ENCODE peak calls at places on chromosomes 12 and 14, in four cellular contexts. Y is transverse colon, K is stomach, C is H1. U is an unnamed sample. For H3K4me1, the result is how much of the 10 kb centered on the place peaks cover.

GRCh38 chr12:107891967-107892366 is 117.5 kb downstream of the ASCL4 start:
- DNase-seq in Y (no peak), K (no peak), C (no peak), U (no peak)

GRCh38 chr12:113880337-113880736 is 85.8 kb downstream of the RBM19 start:
- DNase-seq in Y (no peak), K (no peak), C (no peak), U (no peak)

GRCh38 chr14:52033131-52033642 is 35.7 kb downstream of the NID2 start:
- DNase-seq in Y (no peak), K (no peak), C (no peak), U (peak)

GRCh38 chr14:101761881-101762529 is 496 bp downstream of the PPP2R5C start:
- DNase-seq in Y (peak), K (peak), C (no peak), U (peak)

GRCh38 chr12:94795520-94795919 is 145.2 kb upstream of the TMCC3 start:
- DNase-seq in Y (no peak), K (no peak), C (no peak), U (no peak)

GRCh38 chr14:96170961-96171592 is 33.6 kb upstream of the BDKRB2 start:
- DNase-seq in Y (no peak), K (no peak), C (no peak), U (no peak)

GRCh38 chr12:45268672-45269406 is 52.9 kb downstream of the ANO6 start:
- DNase-seq in Y (peak), K (peak), C (no peak), U (peak)

GRCh38 chr12:94560416-94561221 is 89.7 kb downstream of the TMCC3 start:
- DNase-seq in Y (peak), K (no peak), C (peak), U (no peak)

GRCh38 chr14:45015133-45015532 is 53.1 kb downstream of the TOGARAM1 start:
- DNase-seq in Y (no peak), K (no peak), C (no peak), U (no peak)

GRCh38 chr14:99427632-99428315 is 52.9 kb downstream of the SETD3 start:
- DNase-seq in Y (no peak), K (no peak), C (no peak), U (no peak)

GRCh38 chr12:117526756-117527479 is 165.5 kb upstream of the NOS1 start:
- DNase-seq in Y (no peak), K (no peak), C (no peak), U (no peak)

GRCh38 chr12:13278249-13278787 is 81.8 kb downstream of the EMP1 start:
- DNase-seq in Y (peak), K (peak), C (peak), U (no peak)

GRCh38 chr12:69196302-69197288 is 42.8 kb upstream of the CPSF6 start:
- DNase-seq in Y (peak), K (no peak), C (no peak), U (no peak)

GRCh38 chr12:121748571-121749265 is 36.2 kb downstream of the TMEM120B start:
- DNase-seq in Y (no peak), K (no peak), C (no peak), U (no peak)

GRCh38 chr12:58262796-58263195 is 321.4 kb downstream of the ATP23 start:
- DNase-seq in Y (no peak), K (no peak), C (no peak), U (no peak)

GRCh38 chr14:61566537-61567225 is 128.6 kb upstream of the HIF1A start:
- DNase-seq in Y (no peak), K (no peak), C (no peak), U (no peak)

GRCh38 chr12:75526655-75527511 is 15.5 kb upstream of the KRR1 start:
- DNase-seq in Y (no peak), K (no peak), C (no peak), U (no peak)

DNA sequence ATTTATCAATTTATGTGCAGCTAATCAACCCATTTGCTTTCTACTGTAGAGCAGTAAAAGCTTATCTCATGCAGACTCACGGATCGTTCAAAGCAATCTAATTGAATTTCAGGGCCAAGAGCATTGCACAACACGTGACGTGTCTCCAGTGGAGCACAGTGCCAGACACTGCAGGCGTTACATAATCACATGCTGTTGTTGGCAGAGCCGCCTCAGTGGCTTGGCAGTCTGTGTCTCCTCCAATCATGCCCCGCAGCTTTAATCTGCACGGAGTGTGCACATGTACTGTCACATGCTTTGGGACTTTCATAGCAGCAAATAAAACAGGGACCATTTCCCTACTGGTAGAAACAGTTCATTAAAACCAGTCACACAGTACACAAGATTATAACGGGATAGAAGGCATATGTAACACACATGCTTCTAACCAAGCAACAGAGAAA is 309.3 kb downstream of the ITPR2 start:
- DNase-seq in Y (peak), K (peak), C (no peak), U (peak)
- TF ChIP-seq EP300 in Y (peak), K (peak), C (no peak), U (no peak)

DNA sequence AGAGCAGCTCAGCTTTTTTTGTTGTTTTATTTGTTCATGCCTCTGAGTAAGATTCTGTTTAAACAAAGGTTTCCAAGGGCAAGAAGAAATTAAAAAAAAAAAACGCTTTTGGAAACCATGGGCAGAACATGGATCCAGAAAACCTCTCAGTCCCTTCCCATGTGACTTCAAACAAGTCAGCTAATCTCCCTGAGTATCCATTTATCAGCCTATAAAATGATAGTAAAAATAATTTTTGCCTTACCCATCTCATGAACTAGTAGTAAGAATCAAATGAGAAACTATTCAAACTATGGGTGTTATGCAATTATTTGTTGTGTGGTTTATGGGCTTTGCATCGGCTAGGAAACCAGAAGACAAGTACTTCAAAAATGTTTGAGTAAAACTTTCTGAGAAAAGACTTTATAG is 27.6 kb downstream of the KITLG start:
- DNase-seq in Y (no peak), K (no peak), C (no peak), U (no peak)
- TF ChIP-seq POLR2AphosphoS5 in Y (no peak), K (no peak), C (no peak), U (no peak)

DNA sequence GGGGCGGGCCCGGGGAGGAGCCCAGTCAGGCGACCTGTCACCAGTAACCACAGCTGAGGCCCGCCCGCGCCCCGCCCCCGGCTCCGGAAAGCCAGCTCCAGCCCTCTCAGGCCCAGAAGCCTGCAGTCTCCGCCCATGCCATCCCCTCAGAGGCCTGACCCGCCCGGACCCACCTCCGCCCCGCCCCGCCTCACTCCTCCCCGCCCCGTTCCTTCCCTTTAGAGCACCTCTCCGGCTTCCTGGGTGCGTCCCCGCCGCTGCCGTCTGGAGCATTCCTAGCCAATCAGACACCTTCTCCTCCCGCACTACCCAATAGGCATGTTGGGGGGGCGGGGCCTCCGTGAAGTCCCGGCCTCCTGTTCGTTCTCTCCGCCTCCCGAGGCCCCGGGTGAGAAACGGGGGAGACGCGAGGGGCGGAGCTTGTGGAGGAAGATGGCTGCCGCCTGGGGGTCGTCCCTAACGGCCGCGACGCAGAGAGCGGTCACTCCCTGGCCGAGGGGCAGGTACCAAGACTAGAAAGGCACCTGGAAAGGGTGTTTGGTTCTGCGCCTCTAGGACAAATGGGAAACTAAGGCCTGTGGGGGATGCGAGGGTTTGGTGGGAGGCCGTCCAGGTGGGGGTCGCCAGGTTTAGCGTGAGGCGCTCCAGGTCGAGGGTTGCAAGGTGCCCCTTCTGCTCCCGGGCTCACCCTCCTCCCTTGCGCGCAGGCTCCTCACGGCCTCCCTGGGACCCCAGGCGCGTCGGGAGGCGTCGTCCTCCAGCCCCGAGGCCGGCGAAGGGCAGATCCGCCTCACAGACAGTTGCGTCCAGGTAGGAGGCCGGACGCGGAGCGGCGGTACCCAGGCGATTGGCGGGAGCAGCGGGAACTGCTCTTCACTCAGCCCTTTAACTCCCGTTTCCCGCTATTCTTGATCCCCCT is at the start of gene ISCA2:
- DNase-seq in Y (peak), K (peak), C (peak), U (peak)
- H3K4me1 ChIP-seq in Y (under half), K (half or more), C (under half), U (under half)

GRCh38 chr12:70535896-70536374 is 101.3 kb downstream of the PTPRB start:
- DNase-seq in Y (no peak), K (no peak), C (no peak), U (no peak)
- TF ChIP-seq EP300 in Y (peak), K (peak), C (no peak), U (peak)

GRCh38 chr14:68908860-68909259 is 70.2 kb downstream of the ACTN1 start:
- DNase-seq in Y (no peak), K (no peak), C (no peak), U (no peak)
- TF ChIP-seq POLR2AphosphoS5 in Y (peak), K (no peak), C (no peak), U (peak)

GRCh38 chr14:25231006-25231405 is 181.1 kb upstream of the STXBP6 start:
- DNase-seq in Y (no peak), K (peak), C (no peak), U (no peak)
- H3K4me1 ChIP-seq in Y (under half), K (under half), C (under half), U (under half)

GRCh38 chr12:47080725-47081502 is 1.2 kb upstream of the AMIGO2 start:
- DNase-seq in Y (peak), K (peak), C (no peak), U (no peak)

GRCh38 chr12:47078086-47078395 is 1.4 kb upstream of the PCED1B start:
- DNase-seq in Y (no peak), K (no peak), C (no peak), U (no peak)

GRCh38 chr12:47078733-47079364 is 572 bp upstream of the PCED1B start:
- DNase-seq in Y (peak), K (no peak), C (no peak), U (no peak)

GRCh38 chr12:47079365-47079893 is at the start of gene PCED1B:
- DNase-seq in Y (peak), K (peak), C (no peak), U (no peak)

GRCh38 chr12:47079894-47080724 is at the start of gene AMIGO2:
- DNase-seq in Y (peak), K (peak), C (no peak), U (no peak)
- TF ChIP-seq EP300 in Y (no peak), K (no peak), C (no peak), U (no peak)

U was measured in esophagus muscularis mucosa.